ENCODE peak calls at places on chromosomes 6 and 20, in six cellular contexts. One of them, this sample, is unnamed. For H3K4me1, the result is how much of the 10 kb centered on the place peaks cover.

GRCh38 chr6:90650041-90650948 is 63.4 kb upstream of the MAP3K7 start:
- DNase-seq in ovary: no peak
- DNase-seq in mesendoderm: no peak
- DNase-seq in sigmoid colon: no peak
- DNase-seq in A549: no peak
- DNase-seq in spleen: no peak
- DNase-seq in this sample: no peak

GRCh38 chr6:108118791-108119211 is 44.3 kb upstream of the OSTM1 start:
- DNase-seq in ovary: no peak
- DNase-seq in mesendoderm: peak
- DNase-seq in sigmoid colon: no peak
- DNase-seq in A549: no peak
- DNase-seq in spleen: no peak
- DNase-seq in this sample: no peak

GRCh38 chr6:16413399-16413798 is 175.0 kb downstream of the GMPR start:
- DNase-seq in ovary: no peak
- DNase-seq in mesendoderm: no peak
- DNase-seq in sigmoid colon: no peak
- DNase-seq in A549: no peak
- DNase-seq in spleen: no peak
- DNase-seq in this sample: peak

GRCh38 chr20:43434565-43434964 is 23.1 kb upstream of the SRSF6 start:
- DNase-seq in ovary: no peak
- DNase-seq in mesendoderm: no peak
- DNase-seq in sigmoid colon: no peak
- DNase-seq in A549: no peak
- DNase-seq in spleen: peak
- DNase-seq in this sample: no peak

GRCh38 chr6:13378669-13379590 is 50.6 kb upstream of the TBC1D7 start:
- DNase-seq in ovary: no peak
- DNase-seq in mesendoderm: peak
- DNase-seq in sigmoid colon: no peak
- DNase-seq in A549: no peak
- DNase-seq in spleen: no peak
- DNase-seq in this sample: no peak

GRCh38 chr20:62501801-62502495 is 26.2 kb upstream of the GATA5 start:
- DNase-seq in ovary: no peak
- DNase-seq in mesendoderm: no peak
- DNase-seq in sigmoid colon: no peak
- DNase-seq in A549: peak
- DNase-seq in spleen: no peak
- DNase-seq in this sample: peak

GRCh38 chr6:31792741-31793140 is 2.8 kb downstream of the VARS1 start:
- DNase-seq in ovary: no peak
- DNase-seq in mesendoderm: no peak
- DNase-seq in sigmoid colon: no peak
- DNase-seq in A549: no peak
- DNase-seq in spleen: no peak
- DNase-seq in this sample: no peak

GRCh38 chr6:138450445-138450844 is 46.4 kb downstream of the HEBP2 start:
- DNase-seq in ovary: no peak
- DNase-seq in mesendoderm: no peak
- DNase-seq in sigmoid colon: no peak
- DNase-seq in A549: no peak
- DNase-seq in spleen: no peak
- DNase-seq in this sample: no peak

GRCh38 chr6:1686117-1687098 is 76.7 kb downstream of the FOXC1 start:
- DNase-seq in ovary: peak
- DNase-seq in mesendoderm: no peak
- DNase-seq in sigmoid colon: no peak
- DNase-seq in A549: no peak
- DNase-seq in spleen: no peak
- DNase-seq in this sample: no peak

GRCh38 chr20:9185511-9185910 is 116.6 kb downstream of the PLCB4 start:
- DNase-seq in ovary: no peak
- DNase-seq in mesendoderm: peak
- DNase-seq in sigmoid colon: no peak
- DNase-seq in A549: peak
- DNase-seq in spleen: no peak
- DNase-seq in this sample: no peak

GRCh38 chr20:542777-543368 is 717 bp downstream of the CSNK2A1 start:
- DNase-seq in ovary: no peak
- DNase-seq in mesendoderm: peak
- DNase-seq in sigmoid colon: no peak
- DNase-seq in A549: peak
- DNase-seq in spleen: peak
- DNase-seq in this sample: no peak

GRCh38 chr6:69696273-69696672 is 100.5 kb downstream of the LMBRD1 start:
- DNase-seq in ovary: no peak
- DNase-seq in mesendoderm: no peak
- DNase-seq in sigmoid colon: no peak
- DNase-seq in A549: no peak
- DNase-seq in spleen: no peak
- DNase-seq in this sample: no peak

GRCh38 chr6:31922942-31923341 is 4.6 kb upstream of the C2 start:
- DNase-seq in ovary: no peak
- DNase-seq in mesendoderm: peak
- DNase-seq in sigmoid colon: no peak
- DNase-seq in A549: no peak
- DNase-seq in spleen: peak
- DNase-seq in this sample: no peak

GRCh38 chr20:54466112-54466511 is 9.3 kb upstream of the DOK5 start:
- DNase-seq in ovary: no peak
- DNase-seq in mesendoderm: no peak
- DNase-seq in sigmoid colon: no peak
- DNase-seq in A549: no peak
- DNase-seq in spleen: no peak
- DNase-seq in this sample: no peak

GRCh38 chr20:13221673-13222318 is 722 bp downstream of the ISM1 start:
- DNase-seq in ovary: peak
- DNase-seq in mesendoderm: peak
- DNase-seq in sigmoid colon: peak
- DNase-seq in A549: peak
- DNase-seq in spleen: peak
- DNase-seq in this sample: peak

GRCh38 chr20:13526551-13526950 is 112.2 kb downstream of the TASP1 start:
- DNase-seq in ovary: no peak
- DNase-seq in mesendoderm: no peak
- DNase-seq in sigmoid colon: no peak
- DNase-seq in A549: no peak
- DNase-seq in spleen: no peak
- DNase-seq in this sample: no peak

GRCh38 chr6:1199981-1200637 is 111.8 kb upstream of the FOXQ1 start:
- DNase-seq in ovary: no peak
- DNase-seq in mesendoderm: no peak
- DNase-seq in sigmoid colon: no peak
- DNase-seq in A549: no peak
- DNase-seq in spleen: no peak
- DNase-seq in this sample: no peak

GRCh38 chr6:101806241-101806640 is 412.7 kb downstream of the GRIK2 start:
- DNase-seq in ovary: no peak
- DNase-seq in mesendoderm: no peak
- DNase-seq in sigmoid colon: no peak
- DNase-seq in A549: no peak
- DNase-seq in spleen: no peak
- DNase-seq in this sample: no peak

GRCh38 chr6:139996253-139996834 is 621.9 kb upstream of the CITED2 start:
- DNase-seq in ovary: no peak
- DNase-seq in mesendoderm: peak
- DNase-seq in sigmoid colon: no peak
- DNase-seq in A549: peak
- DNase-seq in spleen: no peak
- DNase-seq in this sample: no peak

GRCh38 chr6:44042261-44043035 is 84.8 kb downstream of the MRPL14 start:
- DNase-seq in ovary: no peak
- DNase-seq in mesendoderm: no peak
- DNase-seq in sigmoid colon: peak
- DNase-seq in A549: no peak
- DNase-seq in spleen: peak
- DNase-seq in this sample: no peak

GRCh38 chr6:44041461-44042260 is 85.6 kb downstream of the MRPL14 start:
- DNase-seq in ovary: peak
- DNase-seq in mesendoderm: peak
- DNase-seq in sigmoid colon: peak
- DNase-seq in A549: peak
- DNase-seq in spleen: peak
- DNase-seq in this sample: no peak

GRCh38 chr6:44043479-44044153 is 83.6 kb downstream of the MRPL14 start:
- DNase-seq in ovary: no peak
- DNase-seq in mesendoderm: peak
- DNase-seq in sigmoid colon: no peak
- DNase-seq in A549: peak
- DNase-seq in spleen: peak
- DNase-seq in this sample: no peak

GRCh38 chr6:44044154-44044539 is 83.1 kb downstream of the MRPL14 start:
- DNase-seq in ovary: no peak
- DNase-seq in mesendoderm: no peak
- DNase-seq in sigmoid colon: no peak
- DNase-seq in A549: peak
- DNase-seq in spleen: peak
- DNase-seq in this sample: no peak

DNA sequence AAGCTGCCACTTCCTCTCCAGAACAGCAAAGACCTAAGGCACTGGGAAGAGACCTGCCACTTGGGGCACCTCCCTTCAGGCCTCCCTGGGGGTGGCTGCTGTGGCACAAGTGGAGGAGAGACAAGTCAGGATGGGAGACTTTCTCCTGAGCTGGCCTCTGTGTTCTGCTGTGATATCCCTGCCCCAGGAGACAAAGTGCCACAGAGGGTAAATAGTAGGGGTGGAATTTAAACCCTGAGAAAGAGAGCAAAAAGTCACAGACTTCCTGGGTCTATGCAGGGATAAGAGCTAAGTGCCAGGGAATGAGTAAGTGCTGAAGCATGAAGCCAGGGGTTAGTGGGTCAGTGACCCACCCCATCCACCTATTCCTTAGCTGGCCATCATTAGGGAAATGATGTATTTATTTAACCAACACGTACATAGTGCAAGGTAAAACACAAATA is 84.2 kb downstream of the MRPL14 start:
- DNase-seq in ovary: no peak
- DNase-seq in mesendoderm: peak
- DNase-seq in sigmoid colon: peak
- DNase-seq in A549: peak
- DNase-seq in spleen: no peak
- DNase-seq in this sample: no peak
- H3K4me3 ChIP-seq in ovary: no peak
- H3K4me3 ChIP-seq in mesendoderm: no peak
- H3K4me3 ChIP-seq in sigmoid colon: no peak
- H3K4me3 ChIP-seq in A549: no peak
- H3K4me3 ChIP-seq in spleen: no peak
- H3K4me3 ChIP-seq in this sample: no peak

GRCh38 chr6:112252571-112253504 is 1.5 kb downstream of the LAMA4 start:
- DNase-seq in ovary: no peak
- DNase-seq in mesendoderm: peak
- DNase-seq in sigmoid colon: no peak
- DNase-seq in A549: no peak
- DNase-seq in spleen: no peak
- DNase-seq in this sample: no peak
- H3K4me1 ChIP-seq in ovary: under half
- H3K4me1 ChIP-seq in mesendoderm: under half
- H3K4me1 ChIP-seq in sigmoid colon: half or more
- H3K4me1 ChIP-seq in A549: under half
- H3K4me1 ChIP-seq in spleen: under half
- H3K4me1 ChIP-seq in this sample: under half

GRCh38 chr6:21599074-21599639 is 5.6 kb downstream of the SOX4 start:
- DNase-seq in ovary: no peak
- DNase-seq in mesendoderm: no peak
- DNase-seq in sigmoid colon: no peak
- DNase-seq in A549: no peak
- DNase-seq in spleen: no peak
- DNase-seq in this sample: no peak
- H3K27ac ChIP-seq in ovary: no peak
- H3K27ac ChIP-seq in mesendoderm: no peak
- H3K27ac ChIP-seq in sigmoid colon: no peak
- H3K27ac ChIP-seq in A549: peak
- H3K27ac ChIP-seq in spleen: no peak
- H3K27ac ChIP-seq in this sample: no peak

GRCh38 chr6:41577865-41578713 is 31.9 kb downstream of the FOXP4 start:
- DNase-seq in ovary: no peak
- DNase-seq in mesendoderm: peak
- DNase-seq in sigmoid colon: no peak
- DNase-seq in A549: no peak
- DNase-seq in spleen: no peak
- DNase-seq in this sample: no peak
- H3K4me3 ChIP-seq in ovary: no peak
- H3K4me3 ChIP-seq in mesendoderm: no peak
- H3K4me3 ChIP-seq in sigmoid colon: no peak
- H3K4me3 ChIP-seq in A549: peak
- H3K4me3 ChIP-seq in spleen: no peak
- H3K4me3 ChIP-seq in this sample: no peak

GRCh38 chr6:17867880-17868279 is 119.6 kb downstream of the KIF13A start:
- DNase-seq in ovary: no peak
- DNase-seq in mesendoderm: no peak
- DNase-seq in sigmoid colon: no peak
- DNase-seq in A549: no peak
- DNase-seq in spleen: no peak
- DNase-seq in this sample: no peak

GRCh38 chr6:17865798-17866725 is 121.4 kb downstream of the KIF13A start:
- DNase-seq in ovary: peak
- DNase-seq in mesendoderm: peak
- DNase-seq in sigmoid colon: peak
- DNase-seq in A549: peak
- DNase-seq in spleen: no peak
- DNase-seq in this sample: no peak

GRCh38 chr6:17869010-17869752 is 118.3 kb downstream of the KIF13A start:
- DNase-seq in ovary: no peak
- DNase-seq in mesendoderm: no peak
- DNase-seq in sigmoid colon: no peak
- DNase-seq in A549: no peak
- DNase-seq in spleen: no peak
- DNase-seq in this sample: no peak

GRCh38 chr6:17865243-17865642 is 122.2 kb downstream of the KIF13A start:
- DNase-seq in ovary: peak
- DNase-seq in mesendoderm: no peak
- DNase-seq in sigmoid colon: no peak
- DNase-seq in A549: no peak
- DNase-seq in spleen: no peak
- DNase-seq in this sample: no peak

DNA sequence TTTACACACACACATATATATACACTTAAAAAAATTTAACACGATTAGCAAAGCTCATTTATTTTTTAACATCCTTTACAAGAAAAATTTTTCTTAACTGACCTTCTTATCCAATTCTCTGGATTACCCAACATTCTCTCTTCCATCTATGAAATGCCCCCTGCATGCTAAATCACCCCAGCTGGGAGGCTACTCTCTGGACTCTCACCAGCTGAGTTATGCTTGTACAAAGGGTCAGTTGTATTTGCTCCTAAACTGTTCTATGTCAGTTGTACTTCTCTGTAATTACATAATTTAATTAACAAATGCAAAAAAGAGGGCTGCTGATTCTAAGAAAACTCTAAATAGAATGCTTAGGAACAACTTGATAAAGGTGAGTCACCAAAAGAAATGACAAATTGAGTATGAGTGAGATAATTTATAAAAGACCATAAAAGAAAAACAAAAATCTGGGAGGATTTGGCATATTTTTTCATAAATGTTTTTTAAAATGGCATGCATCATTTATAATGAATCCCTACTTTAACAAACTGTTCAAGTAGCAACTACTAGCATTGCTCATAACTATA is 120.5 kb downstream of the KIF13A start:
- DNase-seq in ovary: no peak
- DNase-seq in mesendoderm: no peak
- DNase-seq in sigmoid colon: no peak
- DNase-seq in A549: no peak
- DNase-seq in spleen: no peak
- DNase-seq in this sample: no peak
- H3K4me1 ChIP-seq in ovary: under half
- H3K4me1 ChIP-seq in mesendoderm: under half
- H3K4me1 ChIP-seq in sigmoid colon: half or more
- H3K4me1 ChIP-seq in A549: half or more
- H3K4me1 ChIP-seq in spleen: under half
- H3K4me1 ChIP-seq in this sample: under half